ENCODE peak calls at places on chromosomes 3 and 15, in six cellular contexts. W, A, E, N, M and C are unnamed samples.

GRCh38 chr3:126474498-126475410 is 937 bp downstream of the ZXDC start:
- DNase-seq in W (peak), A (peak), E (peak), N (peak), M (peak), C (no peak)

GRCh38 chr15:43352693-43353382 is 18.0 kb downstream of the ZSCAN29 start:
- DNase-seq in W (no peak), A (no peak), E (no peak), N (no peak), M (no peak), C (no peak)

GRCh38 chr3:131216801-131217200 is 164.8 kb upstream of the NUDT16 start:
- DNase-seq in W (no peak), A (no peak), E (no peak), N (no peak), M (no peak), C (no peak)

GRCh38 chr3:59266551-59266950 is 216.7 kb upstream of the CFAP20DC start:
- DNase-seq in W (no peak), A (no peak), E (no peak), N (no peak), M (no peak), C (no peak)

GRCh38 chr3:196968233-196969000 is at the start of gene PIGZ:
- DNase-seq in W (peak), A (peak), E (peak), N (peak), M (no peak), C (peak)

GRCh38 chr3:146468234-146468931 is 978 bp downstream of the PLSCR2 start:
- DNase-seq in W (peak), A (no peak), E (no peak), N (no peak), M (no peak), C (no peak)

GRCh38 chr15:31477301-31477700 is 150.7 kb downstream of the KLF13 start:
- DNase-seq in W (peak), A (no peak), E (no peak), N (no peak), M (no peak), C (no peak)

GRCh38 chr3:28022916-28023315 is 218.5 kb upstream of the CMC1 start:
- DNase-seq in W (no peak), A (no peak), E (no peak), N (no peak), M (no peak), C (no peak)

GRCh38 chr3:16148783-16149182 is 25.7 kb upstream of the GALNT15 start:
- DNase-seq in W (peak), A (no peak), E (no peak), N (no peak), M (no peak), C (no peak)

GRCh38 chr3:923161-923910 is 169.5 kb upstream of the CNTN6 start:
- DNase-seq in W (no peak), A (no peak), E (no peak), N (no peak), M (no peak), C (no peak)

GRCh38 chr3:43079536-43080332 is 26.1 kb downstream of the POMGNT2 start:
- DNase-seq in W (no peak), A (no peak), E (no peak), N (no peak), M (no peak), C (no peak)

GRCh38 chr15:83153288-83153687 is 45.8 kb downstream of the TM6SF1 start:
- DNase-seq in W (no peak), A (no peak), E (no peak), N (no peak), M (no peak), C (no peak)

GRCh38 chr3:17602126-17602525 is 140.3 kb downstream of the TBC1D5 start:
- DNase-seq in W (no peak), A (no peak), E (no peak), N (no peak), M (no peak), C (no peak)

GRCh38 chr3:178203152-178203551 is 333.1 kb upstream of the KCNMB2 start:
- DNase-seq in W (no peak), A (no peak), E (no peak), N (no peak), M (no peak), C (no peak)

GRCh38 chr3:154801729-154802128 is 278.4 kb upstream of the MME start:
- DNase-seq in W (no peak), A (no peak), E (no peak), N (no peak), M (no peak), C (no peak)

GRCh38 chr15:92333709-92334108 is 60.0 kb upstream of the ST8SIA2 start:
- DNase-seq in W (no peak), A (no peak), E (no peak), N (no peak), M (no peak), C (no peak)

GRCh38 chr3:189701934-189702693 is 70.9 kb downstream of the TP63 start:
- DNase-seq in W (no peak), A (no peak), E (no peak), N (no peak), M (no peak), C (no peak)

GRCh38 chr3:61725851-61726333 is 164.5 kb downstream of the PTPRG start:
- DNase-seq in W (no peak), A (peak), E (no peak), N (no peak), M (no peak), C (no peak)

GRCh38 chr15:64334530-64334929 is 21.4 kb downstream of the CSNK1G1 start:
- DNase-seq in W (no peak), A (peak), E (no peak), N (no peak), M (no peak), C (no peak)

GRCh38 chr3:180684807-180685206 is 5.5 kb upstream of the CCDC39 start:
- DNase-seq in W (no peak), A (no peak), E (no peak), N (no peak), M (no peak), C (no peak)

GRCh38 chr3:81666502-81667121 is 94.8 kb downstream of the GBE1 start:
- DNase-seq in W (no peak), A (peak), E (peak), N (no peak), M (no peak), C (no peak)

GRCh38 chr3:86578071-86578470 is 412.9 kb downstream of the VGLL3 start:
- DNase-seq in W (no peak), A (no peak), E (no peak), N (no peak), M (no peak), C (no peak)

GRCh38 chr3:37504583-37505357 is 330.4 kb upstream of the LRRFIP2 start:
- DNase-seq in W (no peak), A (peak), E (no peak), N (no peak), M (no peak), C (no peak)

GRCh38 chr3:1752205-1752604 is 346.5 kb upstream of the CNTN4 start:
- DNase-seq in W (no peak), A (no peak), E (no peak), N (no peak), M (no peak), C (no peak)

GRCh38 chr3:150299221-150299620 is 108.9 kb upstream of the TSC22D2 start:
- DNase-seq in W (no peak), A (peak), E (no peak), N (peak), M (no peak), C (no peak)

GRCh38 chr3:53650424-53650823 is 156.0 kb downstream of the CACNA1D start:
- DNase-seq in W (peak), A (no peak), E (peak), N (no peak), M (no peak), C (no peak)

GRCh38 chr3:115652738-115653137 is 29.4 kb downstream of the GAP43 start:
- DNase-seq in W (no peak), A (no peak), E (no peak), N (no peak), M (no peak), C (no peak)

GRCh38 chr3:184172681-184173373 is 1.8 kb upstream of the AP2M1 start:
- DNase-seq in W (no peak), A (no peak), E (no peak), N (no peak), M (no peak), C (no peak)

GRCh38 chr3:57281710-57282109 is 10.8 kb downstream of the ASB14 start:
- DNase-seq in W (no peak), A (no peak), E (no peak), N (no peak), M (no peak), C (no peak)

DNA sequence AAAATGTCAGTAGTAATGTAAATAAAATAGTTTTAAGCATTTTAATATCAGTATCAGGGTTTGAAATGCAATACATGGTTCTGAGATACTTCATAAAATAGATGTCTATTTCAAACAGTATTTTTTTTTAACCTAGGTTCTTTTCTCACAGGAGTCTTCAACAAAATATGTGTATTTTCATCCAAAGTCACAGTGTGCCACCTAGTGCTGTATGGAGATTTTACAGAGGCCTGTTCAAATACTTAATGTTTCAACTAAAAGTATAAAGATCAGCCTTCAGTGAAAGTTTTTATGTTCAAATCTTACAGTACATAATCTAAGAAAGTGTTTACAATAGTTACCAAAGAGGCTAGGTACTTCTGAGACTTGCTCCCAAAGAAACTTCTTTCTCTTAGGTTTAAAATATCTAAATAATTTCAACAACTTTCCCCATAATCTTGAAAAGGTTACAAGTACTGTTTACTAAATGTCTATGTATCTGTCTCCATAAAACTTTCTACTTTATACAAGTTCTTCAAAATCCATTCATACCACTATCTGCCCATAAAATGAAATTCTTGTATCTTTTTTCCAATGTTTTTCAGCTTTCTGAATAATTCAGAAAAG is 38.3 kb downstream of the SCAPER start:
- DNase-seq in W (no peak), A (no peak), E (no peak), N (peak), M (peak), C (no peak)
- TF ChIP-seq CTCF in W (no peak), A (peak), E (peak), N (peak), M (peak), C (no peak)

GRCh38 chr15:33700695-33701303 is 267.5 kb upstream of the CHRM5 start:
- DNase-seq in W (peak), A (peak), E (peak), N (peak), M (peak), C (peak)

GRCh38 chr15:33699145-33699544 is 269.2 kb upstream of the CHRM5 start:
- DNase-seq in W (no peak), A (no peak), E (no peak), N (no peak), M (no peak), C (no peak)

GRCh38 chr15:33699691-33700447 is 268.4 kb upstream of the CHRM5 start:
- DNase-seq in W (no peak), A (peak), E (no peak), N (peak), M (no peak), C (no peak)

GRCh38 chr15:33698128-33698527 is 270.2 kb upstream of the CHRM5 start:
- DNase-seq in W (no peak), A (no peak), E (no peak), N (no peak), M (no peak), C (no peak)

DNA sequence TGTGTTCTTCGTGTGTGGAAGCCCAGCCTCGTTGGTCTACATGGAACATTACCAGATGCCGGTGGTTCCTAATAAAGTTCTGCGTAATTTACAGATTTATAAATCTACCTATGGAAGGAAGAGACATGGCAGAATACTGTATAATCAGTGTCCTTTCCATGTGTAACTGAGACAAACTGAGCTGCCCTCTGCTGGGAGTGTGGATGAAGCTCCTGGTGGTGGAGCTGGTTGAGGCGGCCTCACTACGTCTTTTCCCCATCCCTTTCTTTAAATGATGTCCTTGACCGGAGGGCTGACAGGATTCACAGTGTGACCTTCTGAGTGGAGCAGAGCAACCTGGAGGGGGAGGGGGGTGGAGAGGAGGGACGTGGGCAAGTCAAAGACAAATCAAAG is 267.0 kb upstream of the CHRM5 start:
- DNase-seq in W (no peak), A (no peak), E (no peak), N (no peak), M (no peak), C (no peak)
- TF ChIP-seq CTCF in W (no peak), A (no peak), E (no peak), N (no peak), M (no peak), C (no peak)

GRCh38 chr3:49745986-49746385 is 22.2 kb upstream of the GMPPB start:
- DNase-seq in W (no peak), A (no peak), E (no peak), N (no peak), M (no peak), C (no peak)
- TF ChIP-seq CTCF in W (no peak), A (no peak), E (no peak), N (no peak), M (no peak), C (no peak)

DNA sequence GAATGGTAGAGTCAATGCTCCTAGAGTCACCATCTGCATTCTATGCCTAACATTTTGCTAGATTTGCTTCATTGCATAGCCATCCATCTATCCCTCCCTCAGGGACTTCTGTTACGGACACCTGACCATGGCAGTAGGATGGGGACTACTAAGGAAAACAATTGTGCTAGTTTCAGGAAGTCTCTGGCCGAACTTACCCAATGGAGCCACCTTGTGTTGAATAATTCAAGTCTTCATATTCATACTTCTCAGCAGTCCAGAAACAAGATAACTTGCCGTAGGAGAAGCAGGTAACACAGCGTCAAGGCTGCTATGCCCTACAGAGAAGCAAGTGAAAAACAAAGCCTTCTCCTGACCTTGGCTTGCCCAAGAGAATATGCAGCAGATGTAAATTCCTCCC is 685.3 kb downstream of the GRM7 start:
- DNase-seq in W (no peak), A (peak), E (no peak), N (no peak), M (no peak), C (no peak)
- TF ChIP-seq CTCF in W (no peak), A (peak), E (no peak), N (no peak), M (no peak), C (no peak)

GRCh38 chr3:48436855-48437254 is 3.1 kb downstream of the CCDC51 start:
- DNase-seq in W (peak), A (no peak), E (no peak), N (no peak), M (no peak), C (no peak)
- TF ChIP-seq CTCF in W (no peak), A (no peak), E (no peak), N (no peak), M (no peak), C (no peak)

DNA sequence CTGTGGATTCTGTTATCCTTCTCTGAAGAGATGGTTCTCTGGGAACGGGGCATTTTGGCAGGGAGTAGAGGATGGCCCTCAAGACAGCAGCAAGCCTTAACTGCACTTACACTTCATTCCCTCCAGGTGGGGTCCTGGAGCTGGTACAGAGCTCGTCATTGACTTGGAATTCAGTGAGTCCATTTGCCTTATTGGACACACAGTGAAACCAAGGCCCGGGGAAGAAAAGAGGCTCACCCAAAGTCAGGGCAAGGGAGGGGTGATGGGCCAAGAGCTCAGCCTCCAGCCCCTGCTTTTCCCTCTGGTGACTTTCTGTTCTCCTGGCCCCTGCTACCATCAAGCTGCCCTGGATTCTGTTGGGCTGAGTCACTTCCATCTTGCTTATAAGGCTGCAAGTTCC is 125.6 kb downstream of the ETFA start:
- DNase-seq in W (no peak), A (peak), E (peak), N (peak), M (peak), C (no peak)
- TF ChIP-seq CTCF in W (no peak), A (peak), E (peak), N (peak), M (peak), C (no peak)

GRCh38 chr3:84136425-84136824 is 822.4 kb upstream of the CADM2 start:
- DNase-seq in W (no peak), A (no peak), E (no peak), N (no peak), M (no peak), C (no peak)
- TF ChIP-seq CTCF in W (no peak), A (no peak), E (no peak), N (no peak), M (peak), C (no peak)

DNA sequence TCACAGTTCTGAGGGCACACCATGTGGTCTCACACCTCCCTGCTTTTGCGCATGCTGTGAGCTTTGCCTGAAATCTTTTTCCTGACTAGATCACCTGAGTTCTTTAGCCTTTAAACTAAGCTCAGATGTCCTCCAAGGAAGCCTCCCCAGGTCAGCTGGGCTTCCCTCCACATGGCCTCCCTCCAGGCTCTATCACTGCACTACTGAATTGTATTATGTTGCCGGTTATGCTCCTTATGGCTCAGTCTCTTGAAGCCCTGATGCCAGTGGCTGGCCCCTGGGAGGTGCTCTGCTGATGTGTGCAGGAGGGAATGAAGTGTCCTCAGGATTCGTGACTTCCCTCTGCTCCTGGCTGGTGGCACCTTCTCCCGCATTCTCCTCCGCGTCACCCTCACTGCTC is 93.3 kb upstream of the BLM start:
- DNase-seq in W (no peak), A (no peak), E (no peak), N (no peak), M (no peak), C (no peak)
- TF ChIP-seq CTCF in W (no peak), A (no peak), E (no peak), N (no peak), M (no peak), C (no peak)

GRCh38 chr3:63947594-63947993 is 35.4 kb upstream of the SCAANT1 start:
- DNase-seq in W (no peak), A (peak), E (no peak), N (no peak), M (no peak), C (no peak)
- TF ChIP-seq CTCF in W (no peak), A (no peak), E (no peak), N (no peak), M (no peak), C (no peak)

GRCh38 chr15:84934942-84935729 is 46.5 kb upstream of the PDE8A start:
- DNase-seq in W (no peak), A (peak), E (no peak), N (no peak), M (no peak), C (no peak)
- TF ChIP-seq CTCF in W (no peak), A (no peak), E (no peak), N (no peak), M (no peak), C (no peak)